ENCODE peak calls at places on chromosomes 12 and 14, in ten cellular contexts. K is WTC11; J is small intestine; R is brain microvascular endothelial cell; V is NCI-H2081; A is activated CD8-positive, alpha-beta memory T cell treated with anti-CD3 and anti-CD28 coated beads for 48 hours; P is brain pericyte; W is RPMI7951; Z is nucleus accumbens; E is CD8-positive, alpha-beta memory T cell. T is an unnamed sample.

GRCh38 chr14:96741151-96741977 is 55.8 kb upstream of the VRK1 start:
- DNase-seq in P (no peak), W (peak; percentile 24), E (peak; percentile 70), R (peak; percentile 27), K (peak; percentile 79), V (peak; percentile 29), Z (no peak), A (peak; percentile 78), J (peak; percentile 31), T (peak; percentile 62)

GRCh38 chr12:28223853-28224252 is 33.6 kb downstream of the CCDC91 start:
- DNase-seq in P (no peak), W (no peak), Z (no peak), V (no peak), A (no peak), R (no peak), K (no peak), J (no peak), E (no peak), T (no peak)

GRCh38 chr12:47964102-47964723 is 817 bp downstream of the TMEM106C start:
- DNase-seq in Z (no peak), A (no peak), K (no peak), E (no peak), J (no peak), W (no peak), V (no peak), R (no peak), P (no peak), T (peak; percentile 9)

GRCh38 chr12:89244536-89244935 is 107.8 kb downstream of the DUSP6 start:
- DNase-seq in Z (no peak), R (no peak), W (no peak), J (no peak), A (no peak), V (no peak), K (no peak), P (no peak), E (peak; percentile 53), T (no peak)

GRCh38 chr12:88909510-88909909 is 329.2 kb upstream of the KITLG start:
- DNase-seq in R (no peak), A (no peak), P (no peak), Z (no peak), J (no peak), W (no peak), E (no peak), V (no peak), K (no peak), T (no peak)

GRCh38 chr12:132250707-132251106 is 78.7 kb downstream of the GALNT9 start:
- DNase-seq in A (no peak), J (no peak), V (no peak), P (no peak), Z (no peak), E (no peak), K (no peak), R (no peak), W (no peak), T (no peak)

GRCh38 chr12:103495783-103496456 is at the start of gene C12orf42:
- DNase-seq in R (no peak), A (no peak), K (peak; percentile 50), J (peak; percentile 3), E (peak; percentile 48), V (peak; percentile 81), W (peak; percentile 21), Z (no peak), P (no peak), T (peak; percentile 57)

GRCh38 chr12:130952106-130952505 is 1.6 kb upstream of the ADGRD1 start:
- DNase-seq in Z (no peak), P (no peak), A (no peak), J (peak; percentile 4), K (no peak), E (no peak), R (no peak), W (no peak), V (no peak), T (no peak)

GRCh38 chr12:104701756-104702155 is 245.0 kb downstream of the CHST11 start:
- DNase-seq in R (no peak), E (no peak), Z (no peak), J (no peak), A (no peak), V (no peak), K (no peak), P (no peak), W (no peak), T (no peak)

GRCh38 chr12:14417717-14418116 is 52.2 kb downstream of the ATF7IP start:
- DNase-seq in P (peak; percentile 61), Z (no peak), K (peak; percentile 77), V (peak; percentile 72), R (peak; percentile 96), J (peak; percentile 57), A (no peak), W (peak; percentile 84), E (peak; percentile 78), T (peak; percentile 95)

GRCh38 chr12:130041983-130042812 is 120.1 kb upstream of the FZD10 start:
- DNase-seq in K (peak; percentile 68), J (no peak), W (no peak), A (peak; percentile 43), R (peak; percentile 2), V (peak; percentile 7), P (no peak), E (no peak), Z (no peak), T (peak; percentile 52)

GRCh38 chr12:104618691-104619090 is 161.9 kb downstream of the CHST11 start:
- DNase-seq in P (no peak), J (no peak), E (no peak), W (no peak), R (no peak), K (no peak), A (no peak), Z (no peak), V (no peak), T (no peak)

GRCh38 chr14:91985008-91985407 is 37.5 kb upstream of the FBLN5 start:
- DNase-seq in J (no peak), E (no peak), A (no peak), K (no peak), V (no peak), R (peak; percentile 38), P (no peak), Z (no peak), W (no peak), T (no peak)

GRCh38 chr12:2877047-2877958 is at the start of the genes FOXM1 and RHNO1:
- DNase-seq in Z (peak; percentile 43), E (peak; percentile 87), K (peak; percentile 94), R (peak; percentile 84), A (peak; percentile 74), W (peak; percentile 82), V (peak; percentile 89), J (peak; percentile 90), P (no peak), T (peak; percentile 93)

GRCh38 chr12:132803125-132803524 is 25.5 kb downstream of the GOLGA3 start:
- DNase-seq in R (no peak), A (no peak), V (no peak), P (no peak), K (no peak), W (no peak), E (no peak), J (no peak), Z (no peak), T (no peak)

GRCh38 chr12:113463746-113464743 is 7.6 kb downstream of the LHX5 start:
- DNase-seq in A (no peak), P (no peak), Z (no peak), J (no peak), R (no peak), K (peak; percentile 54), W (no peak), V (no peak), E (no peak), T (no peak)

GRCh38 chr12:110689002-110689600 is at the start of gene HVCN1:
- DNase-seq in J (no peak), K (peak; percentile 68), A (no peak), E (peak; percentile 37), R (no peak), W (peak; percentile 26), Z (no peak), V (no peak), P (no peak), T (peak; percentile 46)

GRCh38 chr14:91361236-91361811 is 56.3 kb downstream of the CCDC88C start:
- DNase-seq in J (no peak), Z (no peak), A (no peak), P (no peak), R (no peak), V (peak; percentile 47), K (no peak), E (no peak), W (peak; percentile 34), T (no peak)

GRCh38 chr12:120183211-120183631 is 11.3 kb downstream of the GCN1 start:
- DNase-seq in E (no peak), W (no peak), J (no peak), Z (no peak), V (no peak), R (peak; percentile 15), K (no peak), P (no peak), A (no peak), T (no peak)

GRCh38 chr12:14471497-14471896 is 96.2 kb downstream of the PLBD1 start:
- DNase-seq in K (no peak), Z (no peak), J (no peak), V (no peak), R (no peak), E (no peak), P (no peak), A (no peak), W (no peak), T (no peak)

GRCh38 chr12:116164263-116164817 is 113.2 kb downstream of the MED13L start:
- DNase-seq in V (peak; percentile 21), E (no peak), R (no peak), J (no peak), Z (no peak), K (no peak), W (peak; percentile 76), A (no peak), P (no peak), T (peak; percentile 45)

GRCh38 chr14:31936100-31936499 is 141.0 kb upstream of the ARHGAP5 start:
- DNase-seq in W (no peak), A (no peak), E (no peak), R (no peak), K (no peak), P (no peak), Z (no peak), V (no peak), J (peak; percentile 89), T (no peak)

GRCh38 chr12:69240625-69240984 is 1.2 kb downstream of the CPSF6 start:
- DNase-seq in J (peak; percentile 24), R (no peak), K (no peak), V (peak; percentile 31), W (no peak), P (no peak), E (peak; percentile 48), Z (no peak), A (no peak), T (peak; percentile 31)

GRCh38 chr14:63982156-63982555 is 129.4 kb downstream of the SYNE2 start:
- DNase-seq in J (no peak), E (no peak), P (no peak), W (no peak), R (no peak), V (no peak), A (no peak), K (no peak), Z (no peak), T (no peak)

GRCh38 chr14:66649515-66649914 is 141.6 kb downstream of the GPHN start:
- DNase-seq in E (no peak), K (no peak), W (no peak), A (peak; percentile 2), J (no peak), Z (no peak), R (no peak), P (no peak), V (peak; percentile 15), T (no peak)

GRCh38 chr12:64528616-64529015 is 76.7 kb downstream of the TBK1 start:
- DNase-seq in W (no peak), K (no peak), Z (no peak), R (no peak), A (no peak), V (peak; percentile 7), E (no peak), P (no peak), J (no peak), T (no peak)

GRCh38 chr14:70073924-70074566 is 114.7 kb downstream of the SLC8A3 start:
- DNase-seq in K (peak; percentile 80), R (peak; percentile 49), A (peak; percentile 45), P (no peak), V (peak; percentile 81), J (peak; percentile 69), Z (no peak), W (peak; percentile 50), E (no peak), T (peak; percentile 66)

GRCh38 chr12:113048716-113049127 is 7.8 kb upstream of the DTX1 start:
- DNase-seq in P (no peak), W (peak; percentile 57), Z (no peak), K (peak; percentile 51), V (peak; percentile 40), J (peak; percentile 62), E (peak; percentile 61), A (peak; percentile 35), R (peak; percentile 60), T (peak; percentile 75)

T was measured in lung microvascular endothelial cell.